ENCODE peak calls at places on chromosomes 2 and 18, in four cellular contexts. One of them, this sample, is unnamed.

GRCh38 chr18:31774477-31774785 is 13.8 kb upstream of the SLC25A52 start:
- DNase-seq in GM23338: no peak
- DNase-seq in GM23248: no peak
- DNase-seq in hepatocyte: no peak
- DNase-seq in this sample: no peak

GRCh38 chr2:151946856-151947523 is 118.8 kb upstream of the ARL5A start:
- DNase-seq in GM23338: peak; percentile 95
- DNase-seq in hepatocyte: peak; percentile 64
- DNase-seq in GM23248: peak; percentile 47
- DNase-seq in this sample: peak; percentile 41

GRCh38 chr2:117862459-117862858 is 48.0 kb downstream of the DDX18 start:
- DNase-seq in hepatocyte: no peak
- DNase-seq in GM23338: no peak
- DNase-seq in GM23248: no peak
- DNase-seq in this sample: no peak

GRCh38 chr2:47946593-47946992 is 40.3 kb upstream of the FBXO11 start:
- DNase-seq in GM23338: no peak
- DNase-seq in hepatocyte: no peak
- DNase-seq in GM23248: no peak
- DNase-seq in this sample: no peak

GRCh38 chr2:45610281-45611019 is 617 bp downstream of the SRBD1 start:
- DNase-seq in hepatocyte: peak; percentile 85
- DNase-seq in GM23248: peak; percentile 79
- DNase-seq in GM23338: peak; percentile 89
- DNase-seq in this sample: peak; percentile 67

GRCh38 chr18:54957987-54958386 is 1.3 kb downstream of the CCDC68 start:
- DNase-seq in hepatocyte: peak; percentile 28
- DNase-seq in GM23248: no peak
- DNase-seq in GM23338: peak; percentile 12
- DNase-seq in this sample: peak; percentile 34

GRCh38 chr2:151071906-151072305 is 189.8 kb downstream of the RBM43 start:
- DNase-seq in GM23248: peak; percentile 34
- DNase-seq in hepatocyte: no peak
- DNase-seq in GM23338: no peak
- DNase-seq in this sample: peak; percentile 43

GRCh38 chr2:1738646-1739302 is 5.5 kb downstream of the PXDN start:
- DNase-seq in GM23338: no peak
- DNase-seq in hepatocyte: no peak
- DNase-seq in GM23248: no peak
- DNase-seq in this sample: no peak

GRCh38 chr2:33441235-33441810 is 35.1 kb upstream of the RASGRP3 start:
- DNase-seq in hepatocyte: peak; percentile 67
- DNase-seq in GM23338: peak; percentile 76
- DNase-seq in GM23248: peak; percentile 84
- DNase-seq in this sample: peak; percentile 68

GRCh38 chr2:29821591-29821990 is 99.8 kb downstream of the ALK start:
- DNase-seq in GM23248: no peak
- DNase-seq in hepatocyte: no peak
- DNase-seq in GM23338: no peak
- DNase-seq in this sample: no peak

GRCh38 chr2:7685342-7686015 is 768.3 kb downstream of the RNF144A start:
- DNase-seq in hepatocyte: peak; percentile 61
- DNase-seq in GM23338: no peak
- DNase-seq in GM23248: peak; percentile 85
- DNase-seq in this sample: peak; percentile 53

GRCh38 chr2:181368036-181368435 is 89.2 kb upstream of the ITGA4 start:
- DNase-seq in GM23338: no peak
- DNase-seq in GM23248: no peak
- DNase-seq in hepatocyte: no peak
- DNase-seq in this sample: peak; percentile 74

GRCh38 chr2:215368493-215368809 is 56.6 kb downstream of the ATIC start:
- DNase-seq in hepatocyte: no peak
- DNase-seq in GM23248: no peak
- DNase-seq in GM23338: no peak
- DNase-seq in this sample: no peak

GRCh38 chr2:241415196-241415595 is 59.1 kb downstream of the FARP2 start:
- DNase-seq in hepatocyte: no peak
- DNase-seq in GM23248: no peak
- DNase-seq in GM23338: no peak
- DNase-seq in this sample: no peak

GRCh38 chr2:26605195-26605968 is 35.8 kb downstream of the CIB4 start:
- DNase-seq in GM23338: peak; percentile 91
- DNase-seq in GM23248: peak; percentile 63
- DNase-seq in hepatocyte: peak; percentile 75
- DNase-seq in this sample: peak; percentile 81

GRCh38 chr2:43075906-43076585 is 150.4 kb downstream of the ZFP36L2 start:
- DNase-seq in hepatocyte: no peak
- DNase-seq in GM23338: no peak
- DNase-seq in GM23248: peak; percentile 89
- DNase-seq in this sample: peak; percentile 85

GRCh38 chr2:42210203-42210602 is 41.0 kb downstream of the EML4 start:
- DNase-seq in GM23338: no peak
- DNase-seq in GM23248: no peak
- DNase-seq in hepatocyte: no peak
- DNase-seq in this sample: no peak

GRCh38 chr2:171531291-171531690 is 9.0 kb downstream of the CYBRD1 start:
- DNase-seq in hepatocyte: no peak
- DNase-seq in GM23338: no peak
- DNase-seq in GM23248: peak; percentile 80
- DNase-seq in this sample: no peak

GRCh38 chr2:197024206-197024605 is 97.7 kb upstream of the PGAP1 start:
- DNase-seq in GM23338: no peak
- DNase-seq in hepatocyte: peak; percentile 36
- DNase-seq in GM23248: no peak
- DNase-seq in this sample: peak; percentile 51

GRCh38 chr2:109547280-109547679 is 66.5 kb downstream of the SEPTIN10 start:
- DNase-seq in GM23338: no peak
- DNase-seq in hepatocyte: no peak
- DNase-seq in GM23248: no peak
- DNase-seq in this sample: no peak

GRCh38 chr2:204706939-204707338 is 161.7 kb downstream of the PARD3B start:
- DNase-seq in GM23338: no peak
- DNase-seq in GM23248: no peak
- DNase-seq in hepatocyte: peak; percentile 6
- DNase-seq in this sample: no peak

GRCh38 chr2:190407662-190408537 is at the start of gene MFSD6:
- DNase-seq in hepatocyte: peak; percentile 83
- DNase-seq in GM23338: peak; percentile 70
- DNase-seq in GM23248: peak; percentile 55
- DNase-seq in this sample: peak; percentile 61
- TF ChIP-seq EZH2 in hepatocyte: no peak
- TF ChIP-seq EZH2 in GM23338: no peak
- TF ChIP-seq EZH2 in GM23248: no peak
- TF ChIP-seq EZH2 in this sample: no peak

GRCh38 chr18:12011199-12011961 is 30.1 kb downstream of the IMPA2 start:
- DNase-seq in GM23338: no peak
- DNase-seq in hepatocyte: no peak
- DNase-seq in GM23248: no peak
- DNase-seq in this sample: no peak
- H3K36me3 ChIP-seq in GM23338: peaks cover 12% of the 10 kb centered on the region
- H3K36me3 ChIP-seq in hepatocyte: no peaks in the 10 kb centered on the region
- H3K36me3 ChIP-seq in GM23248: no peaks in the 10 kb centered on the region
- H3K36me3 ChIP-seq in this sample: no peaks in the 10 kb centered on the region

GRCh38 chr2:182758379-182758778 is 42.3 kb downstream of the DNAJC10 start:
- DNase-seq in hepatocyte: no peak
- DNase-seq in GM23248: no peak
- DNase-seq in GM23338: no peak
- DNase-seq in this sample: no peak

GRCh38 chr2:182761903-182762302 is 45.8 kb downstream of the DNAJC10 start:
- DNase-seq in GM23338: no peak
- DNase-seq in hepatocyte: no peak
- DNase-seq in GM23248: peak; percentile 50
- DNase-seq in this sample: no peak

GRCh38 chr2:182767578-182767977 is 51.5 kb downstream of the DNAJC10 start:
- DNase-seq in GM23338: peak; percentile 72
- DNase-seq in GM23248: peak; percentile 37
- DNase-seq in hepatocyte: peak; percentile 37
- DNase-seq in this sample: peak; percentile 61

GRCh38 chr2:182766626-182767025 is 50.6 kb downstream of the DNAJC10 start:
- DNase-seq in hepatocyte: no peak
- DNase-seq in GM23248: no peak
- DNase-seq in GM23338: no peak
- DNase-seq in this sample: no peak

GRCh38 chr2:182763311-182763912 is 47.4 kb downstream of the DNAJC10 start:
- DNase-seq in GM23248: peak; percentile 54
- DNase-seq in GM23338: peak; percentile 79
- DNase-seq in hepatocyte: peak; percentile 68
- DNase-seq in this sample: peak; percentile 73
- TF ChIP-seq EZH2phosphoT487 in GM23248: no peak
- TF ChIP-seq EZH2phosphoT487 in GM23338: no peak
- TF ChIP-seq EZH2phosphoT487 in hepatocyte: no peak
- TF ChIP-seq EZH2phosphoT487 in this sample: no peak

DNA sequence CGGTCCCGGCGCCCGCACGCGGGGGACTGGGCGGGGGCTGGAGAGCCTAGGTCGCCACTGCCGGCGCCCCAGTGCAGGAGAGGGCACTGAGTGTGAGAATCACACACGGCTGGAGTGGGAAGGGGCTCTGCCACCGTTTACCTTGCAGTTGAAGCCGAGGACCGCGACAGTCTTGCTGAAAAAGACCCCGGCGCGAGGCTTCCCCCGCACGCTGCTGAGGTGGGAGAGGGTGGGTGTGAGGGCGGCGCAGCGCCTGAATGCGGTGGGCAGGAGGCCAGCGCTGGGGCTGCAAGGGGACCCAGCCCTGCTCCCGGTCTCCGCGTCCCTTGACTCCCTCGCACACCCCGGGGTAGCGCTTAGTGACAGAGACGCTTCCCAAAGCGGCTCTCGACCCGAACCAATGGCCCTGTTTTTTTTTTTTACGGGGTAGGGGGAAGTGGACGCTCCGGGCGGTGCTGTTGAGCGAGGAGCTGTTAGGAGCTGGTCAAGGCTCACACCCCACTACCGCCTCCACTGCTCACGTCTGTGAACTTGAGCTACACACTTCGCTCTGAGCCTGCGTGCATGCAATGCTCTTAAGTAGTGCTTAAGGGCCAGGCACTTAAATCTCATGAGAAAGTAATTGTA is 794 bp downstream of the NOTO start:
- DNase-seq in GM23248: no peak
- DNase-seq in hepatocyte: peak; percentile 38
- DNase-seq in GM23338: peak; percentile 60
- DNase-seq in this sample: no peak
- TF ChIP-seq EZH2 in GM23248: no peak
- TF ChIP-seq EZH2 in hepatocyte: peak; percentile 51
- TF ChIP-seq EZH2 in GM23338: peak; percentile 27
- TF ChIP-seq EZH2 in this sample: peak; percentile 28

GRCh38 chr2:144465723-144466122 is 54.2 kb downstream of the ZEB2 start:
- DNase-seq in GM23338: no peak
- DNase-seq in hepatocyte: no peak
- DNase-seq in GM23248: no peak
- DNase-seq in this sample: no peak

GRCh38 chr2:144467479-144468210 is 52.3 kb downstream of the ZEB2 start:
- DNase-seq in GM23338: no peak
- DNase-seq in hepatocyte: no peak
- DNase-seq in GM23248: no peak
- DNase-seq in this sample: no peak

GRCh38 chr2:144468823-144469595 is 50.9 kb downstream of the ZEB2 start:
- DNase-seq in hepatocyte: no peak
- DNase-seq in GM23338: no peak
- DNase-seq in GM23248: no peak
- DNase-seq in this sample: peak; percentile 16

GRCh38 chr2:144464730-144465129 is 55.2 kb downstream of the ZEB2 start:
- DNase-seq in GM23338: no peak
- DNase-seq in GM23248: no peak
- DNase-seq in hepatocyte: peak; percentile 16
- DNase-seq in this sample: no peak

GRCh38 chr2:144466637-144467036 is 53.3 kb downstream of the ZEB2 start:
- DNase-seq in GM23338: no peak
- DNase-seq in hepatocyte: no peak
- DNase-seq in GM23248: no peak
- DNase-seq in this sample: no peak
- H3K36me3 ChIP-seq in GM23338: no peaks in the 10 kb centered on the region
- H3K36me3 ChIP-seq in hepatocyte: no peaks in the 10 kb centered on the region
- H3K36me3 ChIP-seq in GM23248: no peaks in the 10 kb centered on the region
- H3K36me3 ChIP-seq in this sample: no peaks in the 10 kb centered on the region